ENCODE peak calls at places on chromosomes 6 and 20, in seven cellular contexts. X is GM12878, K is K562, C is HCT116, E is H1, L is HepG2, Q is SK-N-SH. U is an unnamed sample.

GRCh38 chr20:1893721-1894470 is 1.3 kb upstream of the SIRPA start:
- DNase-seq in K (no peak), X (no peak), Q (no peak), E (no peak), C (peak), L (peak), U (no peak)

GRCh38 chr6:45420909-45421699 is 43.4 kb upstream of the SUPT3H start:
- DNase-seq in X (no peak), K (peak), C (no peak), L (no peak), Q (no peak), E (no peak), U (peak)

GRCh38 chr6:170057961-170058877 is 232.7 kb downstream of the DLL1 start:
- DNase-seq in K (no peak), Q (no peak), E (no peak), L (no peak), C (no peak), X (no peak), U (no peak)

GRCh38 chr6:23505021-23505420 is 621.0 kb upstream of the NRSN1 start:
- DNase-seq in L (no peak), C (no peak), Q (no peak), E (no peak), X (no peak), K (no peak), U (no peak)

GRCh38 chr6:56992053-56992452 is 37.1 kb downstream of the BEND6 start:
- DNase-seq in E (no peak), C (no peak), Q (no peak), L (no peak), X (no peak), K (no peak), U (no peak)

GRCh38 chr20:44495257-44495656 is 19.6 kb downstream of the TTPAL start:
- DNase-seq in K (no peak), E (no peak), C (no peak), L (peak), Q (no peak), X (no peak), U (no peak)

GRCh38 chr20:51346686-51347485 is 195.6 kb downstream of the NFATC2 start:
- DNase-seq in K (no peak), X (no peak), L (no peak), C (no peak), Q (no peak), E (no peak), U (no peak)

GRCh38 chr6:352896-353470 is 38.6 kb upstream of the IRF4 start:
- DNase-seq in E (no peak), Q (no peak), K (no peak), X (no peak), L (no peak), C (no peak), U (no peak)

GRCh38 chr6:90184334-90185298 is 112.0 kb downstream of the BACH2 start:
- DNase-seq in X (no peak), C (peak), K (peak), Q (peak), E (no peak), L (no peak), U (peak)

GRCh38 chr20:3115190-3116107 is 30.9 kb upstream of the AVP start:
- DNase-seq in E (peak), Q (peak), L (peak), C (peak), K (peak), X (peak), U (peak)

GRCh38 chr6:44651604-44652003 is 264.1 kb downstream of the CDC5L start:
- DNase-seq in X (no peak), K (no peak), E (no peak), L (no peak), Q (no peak), C (no peak), U (no peak)

GRCh38 chr6:147297663-147298313 is 93.6 kb downstream of the STXBP5 start:
- DNase-seq in E (no peak), K (no peak), L (no peak), Q (no peak), C (no peak), X (no peak), U (no peak)

GRCh38 chr6:168655462-168656152 is 214.6 kb downstream of the SMOC2 start:
- DNase-seq in Q (no peak), E (no peak), K (no peak), L (no peak), C (no peak), X (no peak), U (no peak)

GRCh38 chr20:20370087-20370575 is 2.2 kb downstream of the INSM1 start:
- DNase-seq in Q (no peak), X (no peak), E (no peak), C (no peak), K (no peak), L (no peak), U (no peak)

DNA sequence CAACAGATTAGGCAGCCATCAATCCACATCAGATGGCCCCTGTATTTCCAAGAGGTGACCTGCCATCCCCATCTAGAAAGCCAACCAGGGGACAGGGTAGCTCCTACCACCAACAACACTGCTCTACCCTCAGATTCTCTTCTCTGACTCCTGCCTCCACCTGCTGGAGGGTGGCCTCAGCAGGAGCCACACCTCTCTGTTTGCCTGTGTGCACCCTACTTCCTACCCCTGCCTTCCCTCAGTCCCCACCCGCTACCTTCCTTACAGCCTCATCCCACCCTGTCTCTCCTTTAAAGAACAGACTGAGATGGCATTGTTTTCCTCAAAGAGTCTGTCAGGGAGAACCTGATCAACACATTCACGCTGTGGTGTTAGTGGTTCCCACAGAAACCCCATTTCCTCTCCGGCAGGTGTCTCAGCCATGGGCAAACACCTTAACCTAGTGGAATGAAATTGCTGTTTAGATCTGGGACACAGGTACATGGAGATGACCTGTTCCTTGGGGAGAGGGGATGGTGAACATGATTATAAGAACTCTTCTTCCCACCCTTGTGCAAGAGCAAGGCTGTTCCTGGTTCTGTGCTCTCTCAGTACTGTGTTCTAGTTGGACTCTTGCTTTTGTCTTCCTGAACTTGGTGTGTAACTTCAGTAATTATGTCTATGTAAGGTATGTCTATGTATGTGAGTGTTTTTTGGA is 1.8 kb downstream of the ENTPD6 start:
- DNase-seq in E (no peak), Q (no peak), K (peak), X (no peak), C (no peak), L (no peak), U (no peak)
- TF ChIP-seq JUND in E (no peak), Q (no peak), K (no peak), X (no peak), C (no peak), L (no peak), U (no peak)

DNA sequence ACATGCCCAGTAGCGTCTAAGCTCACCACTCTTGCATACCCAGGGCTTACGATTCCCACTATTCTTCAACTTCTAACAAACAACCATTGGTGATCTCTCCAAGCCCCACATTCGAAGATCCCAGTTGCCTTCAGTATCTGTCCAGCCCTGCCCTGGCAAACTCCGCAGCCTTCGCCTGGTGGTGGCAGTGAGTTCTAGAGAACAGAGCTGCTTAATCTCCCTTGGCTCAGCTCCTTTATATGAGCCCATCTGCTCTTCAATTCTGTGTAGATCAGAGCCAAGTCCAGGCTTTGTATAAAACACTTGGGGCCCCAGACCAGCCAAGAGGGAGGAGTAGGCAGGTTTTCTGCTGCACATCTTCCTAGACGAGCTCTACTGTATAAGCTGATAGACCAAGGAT is 193.3 kb downstream of the PHACTR1 start:
- DNase-seq in Q (no peak), C (no peak), L (no peak), E (no peak), X (no peak), K (no peak), U (no peak)
- TF ChIP-seq JUND in Q (no peak), C (no peak), L (no peak), E (no peak), X (no peak), K (no peak), U (no peak)

GRCh38 chr6:118102401-118102800 is 195.3 kb downstream of the SLC35F1 start:
- DNase-seq in K (no peak), E (no peak), X (no peak), L (no peak), C (no peak), Q (no peak), U (no peak)
- TF ChIP-seq JUND in K (no peak), E (no peak), X (no peak), L (no peak), C (no peak), Q (no peak), U (no peak)

DNA sequence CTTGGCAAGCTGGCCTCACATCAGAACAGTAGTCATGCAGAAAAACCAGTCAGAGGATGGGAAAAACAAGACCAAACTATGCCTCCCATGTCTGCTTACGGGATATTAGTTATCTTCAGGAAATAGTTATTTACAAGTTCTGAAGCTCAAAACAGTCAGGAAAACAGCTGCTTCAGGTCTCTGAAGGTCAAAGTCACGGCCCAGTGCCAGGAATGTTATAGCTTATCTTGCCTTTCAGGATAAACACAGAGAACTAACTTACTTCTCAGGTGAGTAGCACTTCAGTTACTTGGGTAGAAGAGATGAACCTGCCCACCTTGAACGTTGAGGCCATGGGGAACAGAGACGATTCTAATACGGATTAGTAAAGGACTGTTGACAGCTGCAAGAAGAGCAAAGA is 310.7 kb downstream of the KIF16B start:
- DNase-seq in K (no peak), C (no peak), X (no peak), Q (no peak), E (no peak), L (no peak), U (no peak)
- TF ChIP-seq JUND in K (no peak), C (no peak), X (no peak), Q (no peak), E (no peak), L (no peak), U (no peak)

GRCh38 chr6:145660676-145661075 is 74.6 kb downstream of the EPM2A start:
- DNase-seq in K (no peak), C (no peak), E (no peak), L (no peak), Q (no peak), X (no peak), U (no peak)
- TF ChIP-seq JUND in K (no peak), C (no peak), E (no peak), L (no peak), Q (no peak), X (no peak), U (no peak)

GRCh38 chr6:133764011-133764812 is 124.7 kb upstream of the TCF21 start:
- DNase-seq in Q (no peak), X (no peak), C (no peak), E (no peak), L (no peak), K (no peak), U (no peak)

GRCh38 chr6:133761706-133762105 is 127.2 kb upstream of the TCF21 start:
- DNase-seq in L (no peak), K (no peak), X (no peak), Q (no peak), E (no peak), C (no peak), U (no peak)

GRCh38 chr6:133768656-133769295 is 120.1 kb upstream of the TCF21 start:
- DNase-seq in E (no peak), L (no peak), Q (no peak), X (no peak), K (no peak), C (no peak), U (no peak)

GRCh38 chr6:133767571-133767970 is 121.3 kb upstream of the TCF21 start:
- DNase-seq in C (no peak), X (no peak), L (no peak), E (no peak), K (no peak), Q (no peak), U (no peak)

DNA sequence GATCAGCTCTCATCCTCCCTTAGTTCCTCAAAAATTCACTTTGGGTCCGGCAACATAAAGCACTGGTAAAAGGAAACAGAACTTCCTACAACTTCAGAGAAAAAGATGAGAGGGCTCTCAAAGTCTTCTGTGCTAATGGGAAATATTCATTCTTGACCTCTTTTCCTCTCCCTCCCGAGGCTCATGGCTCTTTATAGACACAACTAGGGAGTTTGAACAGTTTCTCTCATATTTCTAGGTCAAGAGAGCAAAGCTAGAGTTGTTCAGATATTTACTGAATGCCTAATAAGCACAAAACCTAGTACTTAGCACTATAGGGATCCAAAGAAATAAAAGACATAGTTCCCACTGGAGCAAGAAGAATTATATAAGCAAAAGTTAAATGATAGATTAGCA is 124.1 kb upstream of the TCF21 start:
- DNase-seq in L (no peak), E (no peak), Q (no peak), C (no peak), K (no peak), X (no peak), U (no peak)
- TF ChIP-seq JUND in L (no peak), E (no peak), Q (no peak), C (no peak), K (no peak), X (no peak), U (no peak)

U was measured in T47D.